ENCODE peak calls at places on chromosomes 16 and 17, in ten cellular contexts. O is pulmonary artery endothelial cell; C is stimulated activated CD4-positive, alpha-beta T cell treated with anti-CD3 and anti-CD28 coated beads, Interleukin-1b, Interleukin-23, amount 100 ng/mL, for 4 hours; L is GM19239; B is NCI-H1092; N is NCI-H146; K is fibroblast of lung; W is RPMI8226; H is EL; T is GM23248. E is an unnamed sample.

GRCh38 chr17:46770818-46771600 is 47.5 kb downstream of the WNT3 start:
- DNase-seq in O (no peak), C (peak), L (peak), B (no peak), N (no peak), K (peak), W (peak), H (peak), T (peak), E (no peak)

GRCh38 chr16:78277374-78277773 is 177.9 kb downstream of the WWOX start:
- DNase-seq in O (no peak), C (no peak), L (no peak), B (no peak), N (no peak), K (no peak), W (no peak), H (no peak), T (no peak), E (no peak)

GRCh38 chr17:27577124-27577761 is 53.7 kb upstream of the LGALS9 start:
- DNase-seq in O (no peak), C (no peak), L (no peak), B (no peak), N (peak), K (peak), W (no peak), H (peak), T (peak), E (no peak)

GRCh38 chr17:47685556-47686275 is 8.2 kb upstream of the TBKBP1 start:
- DNase-seq in O (no peak), C (no peak), L (no peak), B (no peak), N (no peak), K (no peak), W (no peak), H (no peak), T (peak), E (no peak)

GRCh38 chr17:40598021-40598927 is 33.0 kb upstream of the CCR7 start:
- DNase-seq in O (no peak), C (peak), L (no peak), B (no peak), N (no peak), K (no peak), W (no peak), H (no peak), T (no peak), E (no peak)

GRCh38 chr17:35189291-35189690 is 4.9 kb downstream of the SLC35G3 start:
- DNase-seq in O (no peak), C (no peak), L (no peak), B (no peak), N (no peak), K (peak), W (peak), H (peak), T (peak), E (no peak)

GRCh38 chr17:74949455-74950115 is 13.9 kb downstream of the OTOP3 start:
- DNase-seq in O (no peak), C (no peak), L (no peak), B (no peak), N (no peak), K (no peak), W (no peak), H (no peak), T (no peak), E (no peak)

GRCh38 chr17:43215341-43215740 is 3.7 kb downstream of the TMEM106A start:
- DNase-seq in O (no peak), C (no peak), L (no peak), B (no peak), N (no peak), K (no peak), W (no peak), H (no peak), T (no peak), E (no peak)

GRCh38 chr16:29806096-29806579 is at the start of gene MAZ:
- DNase-seq in O (no peak), C (peak), L (no peak), B (peak), N (no peak), K (no peak), W (no peak), H (no peak), T (no peak), E (peak)

GRCh38 chr17:43556292-43556691 is 10.2 kb upstream of the ETV4 start:
- DNase-seq in O (no peak), C (no peak), L (no peak), B (no peak), N (no peak), K (no peak), W (peak), H (peak), T (peak), E (no peak)

GRCh38 chr16:13110124-13110796 is 208.9 kb downstream of the SHISA9 start:
- DNase-seq in O (no peak), C (no peak), L (no peak), B (no peak), N (no peak), K (peak), W (no peak), H (no peak), T (no peak), E (no peak)

GRCh38 chr17:68089881-68090280 is 54.3 kb downstream of the KPNA2 start:
- DNase-seq in O (no peak), C (no peak), L (no peak), B (no peak), N (no peak), K (peak), W (peak), H (peak), T (peak), E (no peak)

GRCh38 chr17:18159551-18160120 is 24.0 kb upstream of the ALKBH5 start:
- DNase-seq in O (no peak), C (no peak), L (no peak), B (no peak), N (no peak), K (peak), W (no peak), H (peak), T (peak), E (no peak)

GRCh38 chr17:1331708-1332107 is 52.2 kb downstream of the TRARG1 start:
- DNase-seq in O (no peak), C (no peak), L (no peak), B (no peak), N (no peak), K (no peak), W (no peak), H (no peak), T (no peak), E (no peak)

GRCh38 chr17:19237389-19238166 is 412 bp downstream of the EPN2 start:
- DNase-seq in O (no peak), C (peak), L (peak), B (no peak), N (peak), K (no peak), W (peak), H (peak), T (peak), E (peak)

GRCh38 chr17:7523033-7523432 is 25.8 kb upstream of the TNFSF12 start:
- DNase-seq in O (no peak), C (peak), L (no peak), B (no peak), N (peak), K (no peak), W (peak), H (peak), T (peak), E (no peak)

GRCh38 chr16:54289242-54290051 is 2.9 kb upstream of the IRX3 start:
- DNase-seq in O (no peak), C (no peak), L (no peak), B (no peak), N (no peak), K (no peak), W (no peak), H (no peak), T (no peak), E (no peak)

GRCh38 chr16:86384263-86384649 is 126.1 kb upstream of the FOXF1 start:
- DNase-seq in O (no peak), C (no peak), L (no peak), B (no peak), N (no peak), K (no peak), W (no peak), H (no peak), T (no peak), E (no peak)

GRCh38 chr17:82334622-82335394 is 1.2 kb upstream of the SECTM1 start:
- DNase-seq in O (no peak), C (no peak), L (no peak), B (no peak), N (no peak), K (no peak), W (peak), H (peak), T (peak), E (no peak)

GRCh38 chr17:48483471-48484131 is 47.2 kb downstream of the HOXB1 start:
- DNase-seq in O (no peak), C (no peak), L (peak), B (no peak), N (no peak), K (peak), W (peak), H (peak), T (peak), E (peak)

GRCh38 chr16:116015-116414 is 22.5 kb downstream of the NPRL3 start:
- DNase-seq in O (no peak), C (no peak), L (no peak), B (no peak), N (no peak), K (no peak), W (no peak), H (no peak), T (no peak), E (no peak)

GRCh38 chr16:12147681-12148479 is 171.3 kb downstream of the SNX29 start:
- DNase-seq in O (no peak), C (no peak), L (no peak), B (no peak), N (peak), K (no peak), W (no peak), H (no peak), T (no peak), E (no peak)

GRCh38 chr16:35732046-35732810 is 2272.8 kb downstream of the TP53TG3F start:
- DNase-seq in O (no peak), C (no peak), L (no peak), B (no peak), N (no peak), K (no peak), W (no peak), H (no peak), T (no peak), E (no peak)

GRCh38 chr17:1229354-1229890 is 40.8 kb upstream of the BHLHA9 start:
- DNase-seq in O (no peak), C (peak), L (peak), B (no peak), N (peak), K (no peak), W (peak), H (peak), T (peak), E (peak)

GRCh38 chr16:70392606-70393005 is 45.9 kb downstream of the DDX19A start:
- DNase-seq in O (no peak), C (no peak), L (no peak), B (no peak), N (no peak), K (no peak), W (no peak), H (no peak), T (no peak), E (no peak)

GRCh38 chr17:5562661-5563360 is 21.5 kb downstream of the NLRP1 start:
- DNase-seq in O (no peak), C (no peak), L (no peak), B (no peak), N (no peak), K (no peak), W (no peak), H (no peak), T (no peak), E (no peak)

GRCh38 chr16:56861092-56861610 is 3.9 kb upstream of the SLC12A3 start:
- DNase-seq in O (no peak), C (no peak), L (no peak), B (no peak), N (peak), K (peak), W (no peak), H (peak), T (no peak), E (no peak)

GRCh38 chr17:10192963-10193362 is 5.4 kb downstream of the GAS7 start:
- DNase-seq in O (no peak), C (no peak), L (no peak), B (no peak), N (no peak), K (peak), W (no peak), H (peak), T (peak), E (no peak)

GRCh38 chr16:74309789-74310781 is 13.5 kb downstream of the PSMD7 start:
- DNase-seq in O (no peak), C (no peak), L (no peak), B (peak), N (peak), K (peak), W (peak), H (peak), T (peak), E (no peak)

GRCh38 chr16:77860944-77861343 is 72.6 kb downstream of the VAT1L start:
- DNase-seq in O (no peak), C (no peak), L (no peak), B (no peak), N (no peak), K (no peak), W (no peak), H (no peak), T (no peak), E (no peak)

GRCh38 chr16:28168991-28169554 is 42.7 kb downstream of the XPO6 start:
- DNase-seq in O (no peak), C (no peak), L (no peak), B (no peak), N (no peak), K (no peak), W (no peak), H (no peak), T (no peak), E (no peak)

GRCh38 chr17:45223541-45224528 is 2.1 kb downstream of the FMNL1 start:
- DNase-seq in O (no peak), C (peak), L (no peak), B (no peak), N (no peak), K (no peak), W (peak), H (no peak), T (no peak), E (no peak)

GRCh38 chr17:80780381-80781187 is 211.1 kb upstream of the CHMP6 start:
- DNase-seq in O (no peak), C (no peak), L (peak), B (no peak), N (no peak), K (no peak), W (no peak), H (peak), T (peak), E (no peak)

GRCh38 chr17:9018731-9019130 is 2.6 kb upstream of the NTN1 start:
- DNase-seq in O (no peak), C (no peak), L (no peak), B (no peak), N (no peak), K (no peak), W (no peak), H (no peak), T (peak), E (no peak)

GRCh38 chr17:80474933-80475915 is 1.2 kb downstream of the NPTX1 start:
- DNase-seq in O (no peak), C (no peak), L (no peak), B (no peak), N (no peak), K (no peak), W (peak), H (no peak), T (peak), E (no peak)

GRCh38 chr16:71846443-71846842 is 667 bp downstream of the ATXN1L start:
- DNase-seq in O (no peak), C (no peak), L (no peak), B (no peak), N (no peak), K (peak), W (peak), H (peak), T (peak), E (no peak)

GRCh38 chr16:86286991-86287640 is 223.2 kb upstream of the FOXF1 start:
- DNase-seq in O (no peak), C (no peak), L (no peak), B (no peak), N (no peak), K (no peak), W (no peak), H (no peak), T (no peak), E (peak)

GRCh38 chr17:74842599-74843351 is 16.9 kb downstream of the GRIN2C start:
- DNase-seq in O (no peak), C (no peak), L (peak), B (peak), N (peak), K (peak), W (no peak), H (peak), T (peak), E (peak)

GRCh38 chr17:41054025-41054424 is 1.0 kb downstream of the KRTAP2-2 start:
- DNase-seq in O (no peak), C (no peak), L (no peak), B (no peak), N (no peak), K (no peak), W (no peak), H (no peak), T (no peak), E (no peak)

GRCh38 chr17:9166678-9167077 is 145.4 kb downstream of the NTN1 start:
- DNase-seq in O (no peak), C (no peak), L (no peak), B (no peak), N (no peak), K (no peak), W (no peak), H (no peak), T (no peak), E (no peak)